ENCODE peak calls at places on chromosomes 16 and 17, in nine cellular contexts. One of them, this sample, is unnamed.

GRCh38 chr16:3868967-3869366 is 11.5 kb downstream of the CREBBP start:
- DNase-seq in K562: no peak
- DNase-seq in WERI-Rb-1: no peak
- DNase-seq in AML-193: no peak
- DNase-seq in hypothalamus: no peak
- DNase-seq in iris pigment epithelial cell: no peak
- DNase-seq in GM12865: no peak
- DNase-seq in LoVo: no peak
- DNase-seq in activated CD4-positive, alpha-beta memory T cell treated with anti-CD3 and anti-CD28 coated beads for 36 hours: no peak
- DNase-seq in this sample: no peak

GRCh38 chr17:27853121-27853520 is 40.0 kb downstream of the LYRM9 start:
- DNase-seq in LoVo: no peak
- DNase-seq in iris pigment epithelial cell: no peak
- DNase-seq in activated CD4-positive, alpha-beta memory T cell treated with anti-CD3 and anti-CD28 coated beads for 36 hours: no peak
- DNase-seq in AML-193: no peak
- DNase-seq in GM12865: no peak
- DNase-seq in WERI-Rb-1: no peak
- DNase-seq in K562: no peak
- DNase-seq in hypothalamus: no peak
- DNase-seq in this sample: no peak

GRCh38 chr16:943971-944370 is 26.8 kb downstream of the LMF1 start:
- DNase-seq in iris pigment epithelial cell: no peak
- DNase-seq in AML-193: no peak
- DNase-seq in K562: no peak
- DNase-seq in GM12865: no peak
- DNase-seq in LoVo: no peak
- DNase-seq in hypothalamus: no peak
- DNase-seq in WERI-Rb-1: no peak
- DNase-seq in activated CD4-positive, alpha-beta memory T cell treated with anti-CD3 and anti-CD28 coated beads for 36 hours: no peak
- DNase-seq in this sample: no peak

GRCh38 chr17:18070861-18071340 is 16.8 kb upstream of the DRG2 start:
- DNase-seq in iris pigment epithelial cell: peak
- DNase-seq in GM12865: peak
- DNase-seq in hypothalamus: no peak
- DNase-seq in WERI-Rb-1: peak
- DNase-seq in activated CD4-positive, alpha-beta memory T cell treated with anti-CD3 and anti-CD28 coated beads for 36 hours: peak
- DNase-seq in K562: peak
- DNase-seq in AML-193: no peak
- DNase-seq in LoVo: no peak
- DNase-seq in this sample: no peak

GRCh38 chr16:52556083-52556482 is 9.1 kb upstream of the TOX3 start:
- DNase-seq in LoVo: no peak
- DNase-seq in WERI-Rb-1: no peak
- DNase-seq in activated CD4-positive, alpha-beta memory T cell treated with anti-CD3 and anti-CD28 coated beads for 36 hours: no peak
- DNase-seq in hypothalamus: no peak
- DNase-seq in GM12865: no peak
- DNase-seq in AML-193: no peak
- DNase-seq in K562: no peak
- DNase-seq in iris pigment epithelial cell: no peak
- DNase-seq in this sample: no peak

GRCh38 chr16:26672206-26672605 is 394.5 kb upstream of the C16orf82 start:
- DNase-seq in iris pigment epithelial cell: no peak
- DNase-seq in GM12865: no peak
- DNase-seq in AML-193: no peak
- DNase-seq in hypothalamus: no peak
- DNase-seq in WERI-Rb-1: no peak
- DNase-seq in LoVo: no peak
- DNase-seq in activated CD4-positive, alpha-beta memory T cell treated with anti-CD3 and anti-CD28 coated beads for 36 hours: peak
- DNase-seq in K562: no peak
- DNase-seq in this sample: no peak

GRCh38 chr17:34502426-34502825 is 77.0 kb upstream of the TMEM132E start:
- DNase-seq in activated CD4-positive, alpha-beta memory T cell treated with anti-CD3 and anti-CD28 coated beads for 36 hours: no peak
- DNase-seq in AML-193: no peak
- DNase-seq in LoVo: no peak
- DNase-seq in hypothalamus: no peak
- DNase-seq in GM12865: no peak
- DNase-seq in K562: no peak
- DNase-seq in iris pigment epithelial cell: no peak
- DNase-seq in WERI-Rb-1: no peak
- DNase-seq in this sample: no peak

GRCh38 chr16:57635266-57636097 is 7.1 kb downstream of the ADGRG1 start:
- DNase-seq in LoVo: peak
- DNase-seq in WERI-Rb-1: no peak
- DNase-seq in AML-193: no peak
- DNase-seq in hypothalamus: no peak
- DNase-seq in K562: no peak
- DNase-seq in GM12865: no peak
- DNase-seq in activated CD4-positive, alpha-beta memory T cell treated with anti-CD3 and anti-CD28 coated beads for 36 hours: no peak
- DNase-seq in iris pigment epithelial cell: no peak
- DNase-seq in this sample: no peak

GRCh38 chr16:4369006-4369766 is 2.5 kb upstream of the VASN start:
- DNase-seq in GM12865: no peak
- DNase-seq in AML-193: no peak
- DNase-seq in activated CD4-positive, alpha-beta memory T cell treated with anti-CD3 and anti-CD28 coated beads for 36 hours: no peak
- DNase-seq in LoVo: no peak
- DNase-seq in hypothalamus: no peak
- DNase-seq in iris pigment epithelial cell: no peak
- DNase-seq in WERI-Rb-1: no peak
- DNase-seq in K562: no peak
- DNase-seq in this sample: no peak

GRCh38 chr16:24164402-24164801 is 91.7 kb upstream of the CACNG3 start:
- DNase-seq in iris pigment epithelial cell: no peak
- DNase-seq in GM12865: no peak
- DNase-seq in AML-193: no peak
- DNase-seq in hypothalamus: no peak
- DNase-seq in K562: no peak
- DNase-seq in WERI-Rb-1: no peak
- DNase-seq in activated CD4-positive, alpha-beta memory T cell treated with anti-CD3 and anti-CD28 coated beads for 36 hours: no peak
- DNase-seq in LoVo: no peak
- DNase-seq in this sample: no peak

GRCh38 chr17:44912763-44913544 is 2.3 kb downstream of the GFAP start:
- DNase-seq in WERI-Rb-1: no peak
- DNase-seq in K562: no peak
- DNase-seq in activated CD4-positive, alpha-beta memory T cell treated with anti-CD3 and anti-CD28 coated beads for 36 hours: no peak
- DNase-seq in iris pigment epithelial cell: no peak
- DNase-seq in LoVo: no peak
- DNase-seq in GM12865: no peak
- DNase-seq in hypothalamus: no peak
- DNase-seq in AML-193: no peak
- DNase-seq in this sample: no peak

GRCh38 chr17:323721-324139 is 28.9 kb downstream of the RPH3AL start:
- DNase-seq in GM12865: no peak
- DNase-seq in activated CD4-positive, alpha-beta memory T cell treated with anti-CD3 and anti-CD28 coated beads for 36 hours: no peak
- DNase-seq in iris pigment epithelial cell: no peak
- DNase-seq in WERI-Rb-1: no peak
- DNase-seq in hypothalamus: no peak
- DNase-seq in K562: no peak
- DNase-seq in AML-193: no peak
- DNase-seq in LoVo: no peak
- DNase-seq in this sample: no peak

GRCh38 chr17:29588561-29589411 is 662 bp downstream of the GIT1 start:
- DNase-seq in AML-193: no peak
- DNase-seq in hypothalamus: peak
- DNase-seq in GM12865: peak
- DNase-seq in WERI-Rb-1: no peak
- DNase-seq in LoVo: no peak
- DNase-seq in iris pigment epithelial cell: peak
- DNase-seq in K562: peak
- DNase-seq in activated CD4-positive, alpha-beta memory T cell treated with anti-CD3 and anti-CD28 coated beads for 36 hours: peak
- DNase-seq in this sample: no peak

GRCh38 chr16:19328364-19328763 is 42.8 kb downstream of the CLEC19A start:
- DNase-seq in GM12865: no peak
- DNase-seq in K562: no peak
- DNase-seq in iris pigment epithelial cell: no peak
- DNase-seq in hypothalamus: no peak
- DNase-seq in activated CD4-positive, alpha-beta memory T cell treated with anti-CD3 and anti-CD28 coated beads for 36 hours: no peak
- DNase-seq in LoVo: no peak
- DNase-seq in AML-193: no peak
- DNase-seq in WERI-Rb-1: no peak
- DNase-seq in this sample: no peak

GRCh38 chr16:73066321-73066926 is 18.5 kb upstream of the ZFHX3 start:
- DNase-seq in AML-193: no peak
- DNase-seq in hypothalamus: no peak
- DNase-seq in WERI-Rb-1: no peak
- DNase-seq in K562: no peak
- DNase-seq in LoVo: no peak
- DNase-seq in GM12865: no peak
- DNase-seq in iris pigment epithelial cell: no peak
- DNase-seq in activated CD4-positive, alpha-beta memory T cell treated with anti-CD3 and anti-CD28 coated beads for 36 hours: no peak
- DNase-seq in this sample: no peak

GRCh38 chr17:48725294-48726064 is 2.5 kb downstream of the PRAC2 start:
- DNase-seq in GM12865: no peak
- DNase-seq in activated CD4-positive, alpha-beta memory T cell treated with anti-CD3 and anti-CD28 coated beads for 36 hours: no peak
- DNase-seq in hypothalamus: no peak
- DNase-seq in K562: no peak
- DNase-seq in WERI-Rb-1: no peak
- DNase-seq in AML-193: no peak
- DNase-seq in iris pigment epithelial cell: no peak
- DNase-seq in LoVo: no peak
- DNase-seq in this sample: no peak

GRCh38 chr16:74825016-74825415 is 50.4 kb upstream of the FA2H start:
- DNase-seq in hypothalamus: no peak
- DNase-seq in WERI-Rb-1: no peak
- DNase-seq in AML-193: no peak
- DNase-seq in activated CD4-positive, alpha-beta memory T cell treated with anti-CD3 and anti-CD28 coated beads for 36 hours: no peak
- DNase-seq in iris pigment epithelial cell: no peak
- DNase-seq in GM12865: no peak
- DNase-seq in LoVo: no peak
- DNase-seq in K562: no peak
- DNase-seq in this sample: no peak

GRCh38 chr17:42441717-42442565 is 16.7 kb upstream of the ATP6V0A1 start:
- DNase-seq in WERI-Rb-1: no peak
- DNase-seq in hypothalamus: no peak
- DNase-seq in AML-193: no peak
- DNase-seq in K562: no peak
- DNase-seq in LoVo: no peak
- DNase-seq in iris pigment epithelial cell: no peak
- DNase-seq in GM12865: no peak
- DNase-seq in activated CD4-positive, alpha-beta memory T cell treated with anti-CD3 and anti-CD28 coated beads for 36 hours: no peak
- DNase-seq in this sample: no peak

GRCh38 chr17:79987890-79988162 is 47.8 kb downstream of the TBC1D16 start:
- DNase-seq in AML-193: no peak
- DNase-seq in activated CD4-positive, alpha-beta memory T cell treated with anti-CD3 and anti-CD28 coated beads for 36 hours: no peak
- DNase-seq in iris pigment epithelial cell: no peak
- DNase-seq in hypothalamus: no peak
- DNase-seq in WERI-Rb-1: no peak
- DNase-seq in LoVo: no peak
- DNase-seq in GM12865: no peak
- DNase-seq in K562: no peak
- DNase-seq in this sample: no peak

GRCh38 chr16:86391486-86391885 is 118.8 kb upstream of the FOXF1 start:
- DNase-seq in hypothalamus: no peak
- DNase-seq in GM12865: no peak
- DNase-seq in activated CD4-positive, alpha-beta memory T cell treated with anti-CD3 and anti-CD28 coated beads for 36 hours: no peak
- DNase-seq in LoVo: no peak
- DNase-seq in iris pigment epithelial cell: peak
- DNase-seq in AML-193: no peak
- DNase-seq in K562: no peak
- DNase-seq in WERI-Rb-1: no peak
- DNase-seq in this sample: no peak

GRCh38 chr17:44749076-44750020 is 9.4 kb upstream of the ADAM11 start:
- DNase-seq in activated CD4-positive, alpha-beta memory T cell treated with anti-CD3 and anti-CD28 coated beads for 36 hours: no peak
- DNase-seq in hypothalamus: no peak
- DNase-seq in iris pigment epithelial cell: no peak
- DNase-seq in WERI-Rb-1: no peak
- DNase-seq in AML-193: no peak
- DNase-seq in K562: no peak
- DNase-seq in GM12865: no peak
- DNase-seq in LoVo: no peak
- DNase-seq in this sample: no peak

GRCh38 chr16:4309833-4310266 is 6.0 kb upstream of the GLIS2 start:
- DNase-seq in activated CD4-positive, alpha-beta memory T cell treated with anti-CD3 and anti-CD28 coated beads for 36 hours: peak
- DNase-seq in LoVo: peak
- DNase-seq in iris pigment epithelial cell: peak
- DNase-seq in AML-193: no peak
- DNase-seq in GM12865: peak
- DNase-seq in WERI-Rb-1: no peak
- DNase-seq in hypothalamus: no peak
- DNase-seq in K562: no peak
- DNase-seq in this sample: no peak

GRCh38 chr16:57226701-57227621 is 18.1 kb upstream of the ARL2BP start:
- DNase-seq in GM12865: no peak
- DNase-seq in activated CD4-positive, alpha-beta memory T cell treated with anti-CD3 and anti-CD28 coated beads for 36 hours: no peak
- DNase-seq in WERI-Rb-1: no peak
- DNase-seq in hypothalamus: no peak
- DNase-seq in LoVo: no peak
- DNase-seq in iris pigment epithelial cell: no peak
- DNase-seq in AML-193: no peak
- DNase-seq in K562: no peak
- DNase-seq in this sample: no peak

GRCh38 chr16:67077871-67078270 is 31.9 kb upstream of the PHAF1 start:
- DNase-seq in activated CD4-positive, alpha-beta memory T cell treated with anti-CD3 and anti-CD28 coated beads for 36 hours: no peak
- DNase-seq in K562: no peak
- DNase-seq in WERI-Rb-1: no peak
- DNase-seq in LoVo: no peak
- DNase-seq in GM12865: no peak
- DNase-seq in AML-193: no peak
- DNase-seq in iris pigment epithelial cell: no peak
- DNase-seq in hypothalamus: no peak
- DNase-seq in this sample: no peak

GRCh38 chr17:73690581-73691135 is 46.4 kb upstream of the SDK2 start:
- DNase-seq in AML-193: no peak
- DNase-seq in WERI-Rb-1: peak
- DNase-seq in hypothalamus: no peak
- DNase-seq in LoVo: no peak
- DNase-seq in iris pigment epithelial cell: no peak
- DNase-seq in K562: peak
- DNase-seq in GM12865: no peak
- DNase-seq in activated CD4-positive, alpha-beta memory T cell treated with anti-CD3 and anti-CD28 coated beads for 36 hours: no peak
- DNase-seq in this sample: no peak

GRCh38 chr16:53864819-53865491 is 161.0 kb downstream of the FTO start:
- DNase-seq in GM12865: no peak
- DNase-seq in activated CD4-positive, alpha-beta memory T cell treated with anti-CD3 and anti-CD28 coated beads for 36 hours: peak
- DNase-seq in LoVo: peak
- DNase-seq in hypothalamus: no peak
- DNase-seq in AML-193: no peak
- DNase-seq in K562: no peak
- DNase-seq in iris pigment epithelial cell: peak
- DNase-seq in WERI-Rb-1: no peak
- DNase-seq in this sample: no peak

GRCh38 chr17:62562656-62563055 is 64.8 kb upstream of the MRC2 start:
- DNase-seq in LoVo: peak
- DNase-seq in activated CD4-positive, alpha-beta memory T cell treated with anti-CD3 and anti-CD28 coated beads for 36 hours: no peak
- DNase-seq in GM12865: no peak
- DNase-seq in WERI-Rb-1: no peak
- DNase-seq in AML-193: no peak
- DNase-seq in hypothalamus: no peak
- DNase-seq in K562: no peak
- DNase-seq in iris pigment epithelial cell: peak
- DNase-seq in this sample: peak